ENCODE peak calls at places on chromosomes 3 and 15, in seven cellular contexts. One of them, this sample, is unnamed.
A peak's percentile ranks its signal among the peaks of the same experiment; 100 is the strongest.

GRCh38 chr3:9783954-9784353 is 8.3 kb downstream of the TADA3 start:
- DNase-seq in adrenal gland: no peak
- DNase-seq in astrocyte: no peak
- DNase-seq in neural progenitor cell: no peak
- DNase-seq in GM23338: no peak
- DNase-seq in PC-3: no peak
- DNase-seq in SK-N-SH: no peak
- DNase-seq in this sample: no peak

GRCh38 chr15:40274350-40275274 is 8.3 kb downstream of the ANKRD63 start:
- DNase-seq in adrenal gland: peak; percentile 92
- DNase-seq in astrocyte: peak; percentile 42
- DNase-seq in neural progenitor cell: peak; percentile 92
- DNase-seq in GM23338: peak; percentile 96
- DNase-seq in PC-3: peak; percentile 88
- DNase-seq in SK-N-SH: peak; percentile 88
- DNase-seq in this sample: peak; percentile 83

GRCh38 chr15:22968356-22968755 is 11.8 kb downstream of the CYFIP1 start:
- DNase-seq in adrenal gland: no peak
- DNase-seq in astrocyte: peak; percentile 95
- DNase-seq in neural progenitor cell: no peak
- DNase-seq in GM23338: no peak
- DNase-seq in PC-3: peak; percentile 84
- DNase-seq in SK-N-SH: no peak
- DNase-seq in this sample: no peak

GRCh38 chr3:32082727-32083126 is 23.7 kb upstream of the GPD1L start:
- DNase-seq in adrenal gland: no peak
- DNase-seq in astrocyte: peak; percentile 8
- DNase-seq in neural progenitor cell: no peak
- DNase-seq in GM23338: no peak
- DNase-seq in PC-3: peak; percentile 14
- DNase-seq in SK-N-SH: no peak
- DNase-seq in this sample: no peak

GRCh38 chr3:151804267-151804666 is 9.6 kb upstream of the AADAC start:
- DNase-seq in adrenal gland: no peak
- DNase-seq in astrocyte: peak; percentile 11
- DNase-seq in neural progenitor cell: no peak
- DNase-seq in GM23338: no peak
- DNase-seq in PC-3: no peak
- DNase-seq in SK-N-SH: no peak
- DNase-seq in this sample: no peak

GRCh38 chr3:57158316-57158715 is 6.8 kb downstream of the IL17RD start:
- DNase-seq in adrenal gland: no peak
- DNase-seq in astrocyte: no peak
- DNase-seq in neural progenitor cell: no peak
- DNase-seq in GM23338: no peak
- DNase-seq in PC-3: no peak
- DNase-seq in SK-N-SH: no peak
- DNase-seq in this sample: no peak

GRCh38 chr15:48064435-48064834 is 56.4 kb upstream of the SLC24A5 start:
- DNase-seq in adrenal gland: no peak
- DNase-seq in astrocyte: no peak
- DNase-seq in neural progenitor cell: no peak
- DNase-seq in GM23338: no peak
- DNase-seq in PC-3: no peak
- DNase-seq in SK-N-SH: no peak
- DNase-seq in this sample: no peak

GRCh38 chr15:90031231-90031791 is 30.2 kb downstream of the ZNF710 start:
- DNase-seq in adrenal gland: peak; percentile 62
- DNase-seq in astrocyte: no peak
- DNase-seq in neural progenitor cell: no peak
- DNase-seq in GM23338: no peak
- DNase-seq in PC-3: peak; percentile 46
- DNase-seq in SK-N-SH: no peak
- DNase-seq in this sample: no peak

GRCh38 chr3:172627057-172627809 is 83.6 kb downstream of the NCEH1 start:
- DNase-seq in adrenal gland: no peak
- DNase-seq in astrocyte: peak; percentile 49
- DNase-seq in neural progenitor cell: no peak
- DNase-seq in GM23338: no peak
- DNase-seq in PC-3: no peak
- DNase-seq in SK-N-SH: no peak
- DNase-seq in this sample: no peak

GRCh38 chr3:52528596-52529375 is 4.9 kb downstream of the NT5DC2 start:
- DNase-seq in adrenal gland: no peak
- DNase-seq in astrocyte: no peak
- DNase-seq in neural progenitor cell: peak; percentile 1
- DNase-seq in GM23338: no peak
- DNase-seq in PC-3: no peak
- DNase-seq in SK-N-SH: no peak
- DNase-seq in this sample: no peak

GRCh38 chr3:187974857-187975257 is 179.1 kb upstream of the LPP start:
- DNase-seq in adrenal gland: no peak
- DNase-seq in astrocyte: no peak
- DNase-seq in neural progenitor cell: no peak
- DNase-seq in GM23338: no peak
- DNase-seq in PC-3: no peak
- DNase-seq in SK-N-SH: no peak
- DNase-seq in this sample: no peak

GRCh38 chr3:109081746-109082510 is 36.0 kb downstream of the MORC1 start:
- DNase-seq in adrenal gland: no peak
- DNase-seq in astrocyte: peak; percentile 36
- DNase-seq in neural progenitor cell: peak; percentile 66
- DNase-seq in GM23338: peak; percentile 85
- DNase-seq in PC-3: peak; percentile 57
- DNase-seq in SK-N-SH: peak; percentile 34
- DNase-seq in this sample: no peak

GRCh38 chr3:148791296-148791695 is 36.3 kb upstream of the CPB1 start:
- DNase-seq in adrenal gland: no peak
- DNase-seq in astrocyte: peak; percentile 23
- DNase-seq in neural progenitor cell: peak; percentile 26
- DNase-seq in GM23338: no peak
- DNase-seq in PC-3: no peak
- DNase-seq in SK-N-SH: peak; percentile 24
- DNase-seq in this sample: no peak

GRCh38 chr3:66489115-66489514 is 11.7 kb downstream of the LRIG1 start:
- DNase-seq in adrenal gland: no peak
- DNase-seq in astrocyte: no peak
- DNase-seq in neural progenitor cell: no peak
- DNase-seq in GM23338: no peak
- DNase-seq in PC-3: no peak
- DNase-seq in SK-N-SH: no peak
- DNase-seq in this sample: no peak

GRCh38 chr3:16181361-16181760 is 6.9 kb downstream of the GALNT15 start:
- DNase-seq in adrenal gland: peak; percentile 70
- DNase-seq in astrocyte: no peak
- DNase-seq in neural progenitor cell: no peak
- DNase-seq in GM23338: no peak
- DNase-seq in PC-3: no peak
- DNase-seq in SK-N-SH: no peak
- DNase-seq in this sample: peak; percentile 93

GRCh38 chr3:187019542-187020072 is 89.3 kb downstream of the ST6GAL1 start:
- DNase-seq in adrenal gland: no peak
- DNase-seq in astrocyte: no peak
- DNase-seq in neural progenitor cell: peak; percentile 9
- DNase-seq in GM23338: peak; percentile 34
- DNase-seq in PC-3: no peak
- DNase-seq in SK-N-SH: peak; percentile 10
- DNase-seq in this sample: peak; percentile 36

GRCh38 chr3:152466784-152467183 is 198.1 kb downstream of the MBNL1 start:
- DNase-seq in adrenal gland: no peak
- DNase-seq in astrocyte: peak; percentile 24
- DNase-seq in neural progenitor cell: no peak
- DNase-seq in GM23338: peak; percentile 42
- DNase-seq in PC-3: peak; percentile 65
- DNase-seq in SK-N-SH: peak; percentile 32
- DNase-seq in this sample: no peak

GRCh38 chr3:194168994-194169393 is 33.0 kb downstream of the HES1 start:
- DNase-seq in adrenal gland: no peak
- DNase-seq in astrocyte: no peak
- DNase-seq in neural progenitor cell: no peak
- DNase-seq in GM23338: no peak
- DNase-seq in PC-3: peak; percentile 13
- DNase-seq in SK-N-SH: no peak
- DNase-seq in this sample: no peak

GRCh38 chr3:194167480-194167862 is 31.5 kb downstream of the HES1 start:
- DNase-seq in adrenal gland: no peak
- DNase-seq in astrocyte: no peak
- DNase-seq in neural progenitor cell: no peak
- DNase-seq in GM23338: no peak
- DNase-seq in PC-3: no peak
- DNase-seq in SK-N-SH: no peak
- DNase-seq in this sample: no peak

GRCh38 chr3:194165619-194166018 is 29.7 kb downstream of the HES1 start:
- DNase-seq in adrenal gland: no peak
- DNase-seq in astrocyte: no peak
- DNase-seq in neural progenitor cell: no peak
- DNase-seq in GM23338: no peak
- DNase-seq in PC-3: no peak
- DNase-seq in SK-N-SH: no peak
- DNase-seq in this sample: no peak

GRCh38 chr3:194167873-194168272 is 31.9 kb downstream of the HES1 start:
- DNase-seq in adrenal gland: no peak
- DNase-seq in astrocyte: no peak
- DNase-seq in neural progenitor cell: no peak
- DNase-seq in GM23338: no peak
- DNase-seq in PC-3: no peak
- DNase-seq in SK-N-SH: no peak
- DNase-seq in this sample: no peak

DNA sequence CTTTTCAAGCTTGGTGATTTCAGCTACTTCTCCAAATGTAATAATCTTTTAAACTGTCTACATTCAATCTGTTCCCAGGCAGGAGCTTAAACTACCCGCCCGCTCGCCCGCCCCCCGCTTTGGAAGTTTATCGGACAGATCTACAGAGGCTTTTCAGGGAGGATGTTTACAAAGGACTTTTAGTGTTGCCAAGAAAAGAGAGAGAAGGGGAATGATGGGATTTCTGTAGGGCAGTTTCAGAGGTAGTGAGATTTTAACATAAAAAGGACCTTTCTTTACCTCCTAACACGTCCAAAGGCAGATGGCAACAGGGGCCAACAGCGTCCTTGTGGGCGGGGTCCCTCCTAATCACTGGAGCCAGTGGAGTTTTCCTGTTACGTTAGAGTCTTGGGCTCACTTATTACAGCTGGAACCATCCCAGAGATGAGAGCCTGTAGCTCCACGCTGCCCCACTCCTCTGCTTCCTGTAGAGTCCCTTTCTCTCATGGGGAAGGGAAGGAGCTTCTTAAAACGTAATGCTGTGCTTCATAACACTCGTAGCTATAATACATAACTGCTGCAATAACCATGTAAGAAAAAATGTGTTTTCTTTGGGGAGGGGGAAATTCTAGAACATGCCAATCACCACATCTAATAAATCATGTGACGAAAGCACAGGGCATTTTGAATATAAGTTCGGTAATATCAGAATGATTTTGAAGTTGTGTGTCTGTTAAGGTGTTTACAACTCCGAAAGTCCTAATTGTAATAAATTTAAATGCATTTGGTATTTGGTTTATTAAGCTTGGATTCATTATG is 30.9 kb downstream of the HES1 start:
- DNase-seq in adrenal gland: no peak
- DNase-seq in astrocyte: peak; percentile 37
- DNase-seq in neural progenitor cell: peak; percentile 30
- DNase-seq in GM23338: peak; percentile 44
- DNase-seq in PC-3: no peak
- DNase-seq in SK-N-SH: peak; percentile 68
- DNase-seq in this sample: peak; percentile 70
- TF ChIP-seq CTCF in adrenal gland: no peak
- TF ChIP-seq CTCF in astrocyte: no peak
- TF ChIP-seq CTCF in neural progenitor cell: no peak
- TF ChIP-seq CTCF in GM23338: no peak
- TF ChIP-seq CTCF in PC-3: no peak
- TF ChIP-seq CTCF in SK-N-SH: no peak
- TF ChIP-seq CTCF in this sample: no peak

GRCh38 chr3:149970716-149971402 is at the start of gene PFN2:
- DNase-seq in adrenal gland: peak; percentile 77
- DNase-seq in astrocyte: peak; percentile 72
- DNase-seq in neural progenitor cell: peak; percentile 92
- DNase-seq in GM23338: no peak
- DNase-seq in PC-3: peak; percentile 72
- DNase-seq in SK-N-SH: peak; percentile 93
- DNase-seq in this sample: no peak
- H3K4me3 ChIP-seq in adrenal gland: peak within 1 kb of the TSS; percentile 94
- H3K4me3 ChIP-seq in astrocyte: peak within 1 kb of the TSS; percentile 97
- H3K4me3 ChIP-seq in neural progenitor cell: peak within 1 kb of the TSS; percentile 93
- H3K4me3 ChIP-seq in GM23338: peak within 1 kb of the TSS; percentile 64
- H3K4me3 ChIP-seq in PC-3: peak within 1 kb of the TSS; percentile 79
- H3K4me3 ChIP-seq in SK-N-SH: peak within 1 kb of the TSS; percentile 93
- H3K4me3 ChIP-seq in this sample: peak within 1 kb of the TSS; percentile 84

GRCh38 chr3:113219605-113220300 is 8.4 kb downstream of the BOC start:
- DNase-seq in adrenal gland: no peak
- DNase-seq in astrocyte: no peak
- DNase-seq in neural progenitor cell: no peak
- DNase-seq in GM23338: no peak
- DNase-seq in PC-3: no peak
- DNase-seq in SK-N-SH: no peak
- DNase-seq in this sample: no peak
- H3K4me1 ChIP-seq in adrenal gland: no peaks in the 10 kb centered on the region
- H3K4me1 ChIP-seq in astrocyte: peaks cover 16% of the 10 kb centered on the region
- H3K4me1 ChIP-seq in neural progenitor cell: peaks cover 41% of the 10 kb centered on the region
- H3K4me1 ChIP-seq in GM23338: peaks cover 8% of the 10 kb centered on the region
- H3K4me1 ChIP-seq in PC-3: no peaks in the 10 kb centered on the region
- H3K4me1 ChIP-seq in SK-N-SH: no peaks in the 10 kb centered on the region
- H3K4me1 ChIP-seq in this sample: no peaks in the 10 kb centered on the region

GRCh38 chr3:13782501-13782900 is 97.4 kb downstream of the WNT7A start:
- DNase-seq in adrenal gland: peak; percentile 58
- DNase-seq in astrocyte: no peak
- DNase-seq in neural progenitor cell: no peak
- DNase-seq in GM23338: no peak
- DNase-seq in PC-3: no peak
- DNase-seq in SK-N-SH: peak; percentile 67
- DNase-seq in this sample: no peak
- TF ChIP-seq CTCF in adrenal gland: no peak
- TF ChIP-seq CTCF in astrocyte: no peak
- TF ChIP-seq CTCF in neural progenitor cell: no peak
- TF ChIP-seq CTCF in GM23338: no peak
- TF ChIP-seq CTCF in PC-3: no peak
- TF ChIP-seq CTCF in SK-N-SH: no peak
- TF ChIP-seq CTCF in this sample: no peak

GRCh38 chr15:98840010-98840409 is 167.6 kb downstream of the PGPEP1L start:
- DNase-seq in adrenal gland: no peak
- DNase-seq in astrocyte: no peak
- DNase-seq in neural progenitor cell: no peak
- DNase-seq in GM23338: no peak
- DNase-seq in PC-3: no peak
- DNase-seq in SK-N-SH: no peak
- DNase-seq in this sample: no peak
- H3K4me3 ChIP-seq in adrenal gland: no peak overlapping the region
- H3K4me3 ChIP-seq in astrocyte: no peak overlapping the region
- H3K4me3 ChIP-seq in neural progenitor cell: no peak overlapping the region
- H3K4me3 ChIP-seq in GM23338: no peak overlapping the region
- H3K4me3 ChIP-seq in PC-3: no peak overlapping the region
- H3K4me3 ChIP-seq in SK-N-SH: no peak overlapping the region
- H3K4me3 ChIP-seq in this sample: no peak overlapping the region

This sample was measured in right atrium auricular region.